ENCODE peak calls at places on chromosomes 11 and 22, in eight cellular contexts. One of them, this sample, is unnamed.

GRCh38 chr22:44448271-44448780 is 49.7 kb downstream of the RTL6 start:
- DNase-seq in AG08395: peak; percentile 96
- DNase-seq in stimulated activated CD4-positive, alpha-beta T cell treated with anti-CD3 and anti-CD28 coated beads, Interleukin-4, amount 100 ng/mL, for 4 hours: no peak
- DNase-seq in T-helper 2 cell: no peak
- DNase-seq in EH: peak; percentile 98
- DNase-seq in T-helper 22 cell: no peak
- DNase-seq in amniotic stem cell: peak; percentile 85
- DNase-seq in ovary: peak; percentile 77
- DNase-seq in this sample: peak; percentile 83

GRCh38 chr11:113059548-113059947 is 98.3 kb downstream of the NCAM1 start:
- DNase-seq in AG08395: no peak
- DNase-seq in stimulated activated CD4-positive, alpha-beta T cell treated with anti-CD3 and anti-CD28 coated beads, Interleukin-4, amount 100 ng/mL, for 4 hours: no peak
- DNase-seq in T-helper 2 cell: no peak
- DNase-seq in EH: no peak
- DNase-seq in T-helper 22 cell: no peak
- DNase-seq in amniotic stem cell: no peak
- DNase-seq in ovary: no peak
- DNase-seq in this sample: no peak

GRCh38 chr11:2444301-2445106 is at the start of the genes KCNQ1 and TRPM5:
- DNase-seq in AG08395: no peak
- DNase-seq in stimulated activated CD4-positive, alpha-beta T cell treated with anti-CD3 and anti-CD28 coated beads, Interleukin-4, amount 100 ng/mL, for 4 hours: peak; percentile 76
- DNase-seq in T-helper 2 cell: peak; percentile 70
- DNase-seq in EH: peak; percentile 5
- DNase-seq in T-helper 22 cell: peak; percentile 60
- DNase-seq in amniotic stem cell: no peak
- DNase-seq in ovary: no peak
- DNase-seq in this sample: peak; percentile 62

GRCh38 chr11:123253909-123254308 is 58.9 kb upstream of the CLMP start:
- DNase-seq in AG08395: no peak
- DNase-seq in stimulated activated CD4-positive, alpha-beta T cell treated with anti-CD3 and anti-CD28 coated beads, Interleukin-4, amount 100 ng/mL, for 4 hours: no peak
- DNase-seq in T-helper 2 cell: no peak
- DNase-seq in EH: peak; percentile 43
- DNase-seq in T-helper 22 cell: no peak
- DNase-seq in amniotic stem cell: no peak
- DNase-seq in ovary: no peak
- DNase-seq in this sample: no peak

GRCh38 chr11:75576445-75577049 is 14.5 kb downstream of the SERPINH1 start:
- DNase-seq in AG08395: peak; percentile 75
- DNase-seq in stimulated activated CD4-positive, alpha-beta T cell treated with anti-CD3 and anti-CD28 coated beads, Interleukin-4, amount 100 ng/mL, for 4 hours: no peak
- DNase-seq in T-helper 2 cell: no peak
- DNase-seq in EH: peak; percentile 90
- DNase-seq in T-helper 22 cell: no peak
- DNase-seq in amniotic stem cell: no peak
- DNase-seq in ovary: peak; percentile 60
- DNase-seq in this sample: peak; percentile 87

GRCh38 chr11:503179-503981 is 3.7 kb downstream of the RNH1 start:
- DNase-seq in AG08395: peak; percentile 62
- DNase-seq in stimulated activated CD4-positive, alpha-beta T cell treated with anti-CD3 and anti-CD28 coated beads, Interleukin-4, amount 100 ng/mL, for 4 hours: no peak
- DNase-seq in T-helper 2 cell: no peak
- DNase-seq in EH: peak; percentile 48
- DNase-seq in T-helper 22 cell: no peak
- DNase-seq in amniotic stem cell: no peak
- DNase-seq in ovary: peak; percentile 47
- DNase-seq in this sample: peak; percentile 76

GRCh38 chr22:39142088-39142667 is 10.3 kb downstream of the CBX7 start:
- DNase-seq in AG08395: no peak
- DNase-seq in stimulated activated CD4-positive, alpha-beta T cell treated with anti-CD3 and anti-CD28 coated beads, Interleukin-4, amount 100 ng/mL, for 4 hours: no peak
- DNase-seq in T-helper 2 cell: no peak
- DNase-seq in EH: no peak
- DNase-seq in T-helper 22 cell: no peak
- DNase-seq in amniotic stem cell: no peak
- DNase-seq in ovary: no peak
- DNase-seq in this sample: no peak

GRCh38 chr11:126624491-126624890 is 269.0 kb downstream of the ST3GAL4 start:
- DNase-seq in AG08395: peak; percentile 31
- DNase-seq in stimulated activated CD4-positive, alpha-beta T cell treated with anti-CD3 and anti-CD28 coated beads, Interleukin-4, amount 100 ng/mL, for 4 hours: no peak
- DNase-seq in T-helper 2 cell: no peak
- DNase-seq in EH: no peak
- DNase-seq in T-helper 22 cell: no peak
- DNase-seq in amniotic stem cell: no peak
- DNase-seq in ovary: no peak
- DNase-seq in this sample: no peak

GRCh38 chr11:120881591-120881990 is 142.3 kb upstream of the TBCEL start:
- DNase-seq in AG08395: no peak
- DNase-seq in stimulated activated CD4-positive, alpha-beta T cell treated with anti-CD3 and anti-CD28 coated beads, Interleukin-4, amount 100 ng/mL, for 4 hours: no peak
- DNase-seq in T-helper 2 cell: no peak
- DNase-seq in EH: no peak
- DNase-seq in T-helper 22 cell: no peak
- DNase-seq in amniotic stem cell: no peak
- DNase-seq in ovary: no peak
- DNase-seq in this sample: no peak

GRCh38 chr22:46063861-46064235 is 86.5 kb upstream of the PPARA start:
- DNase-seq in AG08395: no peak
- DNase-seq in stimulated activated CD4-positive, alpha-beta T cell treated with anti-CD3 and anti-CD28 coated beads, Interleukin-4, amount 100 ng/mL, for 4 hours: no peak
- DNase-seq in T-helper 2 cell: no peak
- DNase-seq in EH: no peak
- DNase-seq in T-helper 22 cell: no peak
- DNase-seq in amniotic stem cell: no peak
- DNase-seq in ovary: no peak
- DNase-seq in this sample: peak; percentile 66